ENCODE peak calls at places on chromosomes 3 and 15, in six cellular contexts. One of them, this sample, is unnamed.

GRCh38 chr15:77266708-77267387 is 153.1 kb downstream of the PEAK1 start:
- DNase-seq in IMR-90: peak
- DNase-seq in body of pancreas: no peak
- DNase-seq in transverse colon: no peak
- DNase-seq in breast epithelium: no peak
- DNase-seq in Peyer's patch: no peak
- DNase-seq in this sample: no peak

GRCh38 chr3:129240436-129240835 is 9.0 kb upstream of the COPG1 start:
- DNase-seq in IMR-90: no peak
- DNase-seq in body of pancreas: no peak
- DNase-seq in transverse colon: no peak
- DNase-seq in breast epithelium: no peak
- DNase-seq in Peyer's patch: no peak
- DNase-seq in this sample: no peak

GRCh38 chr3:194476784-194477183 is 10.0 kb downstream of the ATP13A3 start:
- DNase-seq in IMR-90: no peak
- DNase-seq in body of pancreas: no peak
- DNase-seq in transverse colon: peak
- DNase-seq in breast epithelium: no peak
- DNase-seq in Peyer's patch: no peak
- DNase-seq in this sample: no peak

GRCh38 chr3:115624898-115625297 is 1.6 kb downstream of the GAP43 start:
- DNase-seq in IMR-90: no peak
- DNase-seq in body of pancreas: no peak
- DNase-seq in transverse colon: no peak
- DNase-seq in breast epithelium: no peak
- DNase-seq in Peyer's patch: no peak
- DNase-seq in this sample: no peak

GRCh38 chr3:191240432-191240831 is 41.4 kb downstream of the OSTN start:
- DNase-seq in IMR-90: no peak
- DNase-seq in body of pancreas: no peak
- DNase-seq in transverse colon: no peak
- DNase-seq in breast epithelium: no peak
- DNase-seq in Peyer's patch: no peak
- DNase-seq in this sample: no peak

GRCh38 chr3:69248394-69248793 is 126.0 kb upstream of the LMOD3 start:
- DNase-seq in IMR-90: no peak
- DNase-seq in body of pancreas: peak
- DNase-seq in transverse colon: peak
- DNase-seq in breast epithelium: no peak
- DNase-seq in Peyer's patch: no peak
- DNase-seq in this sample: no peak

GRCh38 chr3:139173372-139174108 is 128.8 kb upstream of the PRR23C start:
- DNase-seq in IMR-90: no peak
- DNase-seq in body of pancreas: peak
- DNase-seq in transverse colon: peak
- DNase-seq in breast epithelium: no peak
- DNase-seq in Peyer's patch: no peak
- DNase-seq in this sample: peak

GRCh38 chr3:13890377-13891016 is 10.6 kb upstream of the WNT7A start:
- DNase-seq in IMR-90: no peak
- DNase-seq in body of pancreas: no peak
- DNase-seq in transverse colon: no peak
- DNase-seq in breast epithelium: no peak
- DNase-seq in Peyer's patch: peak
- DNase-seq in this sample: peak

GRCh38 chr3:53154731-53155320 is 6.2 kb upstream of the PRKCD start:
- DNase-seq in IMR-90: no peak
- DNase-seq in body of pancreas: no peak
- DNase-seq in transverse colon: no peak
- DNase-seq in breast epithelium: no peak
- DNase-seq in Peyer's patch: no peak
- DNase-seq in this sample: peak

GRCh38 chr3:129662230-129662629 is 55.8 kb upstream of the PLXND1 start:
- DNase-seq in IMR-90: no peak
- DNase-seq in body of pancreas: no peak
- DNase-seq in transverse colon: no peak
- DNase-seq in breast epithelium: no peak
- DNase-seq in Peyer's patch: no peak
- DNase-seq in this sample: no peak

GRCh38 chr15:52802110-52802509 is 12.0 kb upstream of the ONECUT1 start:
- DNase-seq in IMR-90: no peak
- DNase-seq in body of pancreas: no peak
- DNase-seq in transverse colon: no peak
- DNase-seq in breast epithelium: no peak
- DNase-seq in Peyer's patch: no peak
- DNase-seq in this sample: no peak

GRCh38 chr3:127211118-127212060 is 18.5 kb downstream of the PRR23E start:
- DNase-seq in IMR-90: no peak
- DNase-seq in body of pancreas: no peak
- DNase-seq in transverse colon: no peak
- DNase-seq in breast epithelium: no peak
- DNase-seq in Peyer's patch: no peak
- DNase-seq in this sample: no peak

GRCh38 chr15:76313731-76314130 is 2.5 kb upstream of the ETFA start:
- DNase-seq in IMR-90: no peak
- DNase-seq in body of pancreas: no peak
- DNase-seq in transverse colon: no peak
- DNase-seq in breast epithelium: no peak
- DNase-seq in Peyer's patch: no peak
- DNase-seq in this sample: no peak

GRCh38 chr3:2268779-2269178 is 170.1 kb downstream of the CNTN4 start:
- DNase-seq in IMR-90: no peak
- DNase-seq in body of pancreas: no peak
- DNase-seq in transverse colon: no peak
- DNase-seq in breast epithelium: no peak
- DNase-seq in Peyer's patch: no peak
- DNase-seq in this sample: no peak

GRCh38 chr3:12175137-12175593 is 16.5 kb upstream of the TIMP4 start:
- DNase-seq in IMR-90: peak
- DNase-seq in body of pancreas: no peak
- DNase-seq in transverse colon: no peak
- DNase-seq in breast epithelium: no peak
- DNase-seq in Peyer's patch: no peak
- DNase-seq in this sample: no peak

GRCh38 chr3:55075846-55076245 is 148.0 kb upstream of the LRTM1 start:
- DNase-seq in IMR-90: peak
- DNase-seq in body of pancreas: no peak
- DNase-seq in transverse colon: no peak
- DNase-seq in breast epithelium: no peak
- DNase-seq in Peyer's patch: no peak
- DNase-seq in this sample: no peak

GRCh38 chr3:170745211-170745718 is 124.7 kb downstream of the RPL22L1 start:
- DNase-seq in IMR-90: peak
- DNase-seq in body of pancreas: no peak
- DNase-seq in transverse colon: no peak
- DNase-seq in breast epithelium: no peak
- DNase-seq in Peyer's patch: no peak
- DNase-seq in this sample: no peak

GRCh38 chr3:186150234-186150830 is 41.4 kb upstream of the ETV5 start:
- DNase-seq in IMR-90: no peak
- DNase-seq in body of pancreas: peak
- DNase-seq in transverse colon: no peak
- DNase-seq in breast epithelium: no peak
- DNase-seq in Peyer's patch: no peak
- DNase-seq in this sample: no peak

GRCh38 chr3:10263549-10264363 is 15.5 kb downstream of the TATDN2 start:
- DNase-seq in IMR-90: peak
- DNase-seq in body of pancreas: peak
- DNase-seq in transverse colon: peak
- DNase-seq in breast epithelium: no peak
- DNase-seq in Peyer's patch: peak
- DNase-seq in this sample: peak

GRCh38 chr15:62824111-62824737 is 218.3 kb upstream of the TPM1 start:
- DNase-seq in IMR-90: peak
- DNase-seq in body of pancreas: no peak
- DNase-seq in transverse colon: no peak
- DNase-seq in breast epithelium: no peak
- DNase-seq in Peyer's patch: no peak
- DNase-seq in this sample: no peak

GRCh38 chr15:29128671-29129070 is 141.0 kb downstream of the NSMCE3 start:
- DNase-seq in IMR-90: no peak
- DNase-seq in body of pancreas: no peak
- DNase-seq in transverse colon: no peak
- DNase-seq in breast epithelium: no peak
- DNase-seq in Peyer's patch: no peak
- DNase-seq in this sample: no peak

GRCh38 chr3:197196192-197196591 is 102.2 kb downstream of the DLG1 start:
- DNase-seq in IMR-90: peak
- DNase-seq in body of pancreas: no peak
- DNase-seq in transverse colon: no peak
- DNase-seq in breast epithelium: no peak
- DNase-seq in Peyer's patch: no peak
- DNase-seq in this sample: no peak

GRCh38 chr3:10286596-10287295 is 6.0 kb downstream of the GHRL start:
- DNase-seq in IMR-90: peak
- DNase-seq in body of pancreas: peak
- DNase-seq in transverse colon: no peak
- DNase-seq in breast epithelium: no peak
- DNase-seq in Peyer's patch: no peak
- DNase-seq in this sample: peak

GRCh38 chr15:27059610-27060202 is 88.7 kb downstream of the GABRG3 start:
- DNase-seq in IMR-90: peak
- DNase-seq in body of pancreas: peak
- DNase-seq in transverse colon: no peak
- DNase-seq in breast epithelium: no peak
- DNase-seq in Peyer's patch: no peak
- DNase-seq in this sample: peak

DNA sequence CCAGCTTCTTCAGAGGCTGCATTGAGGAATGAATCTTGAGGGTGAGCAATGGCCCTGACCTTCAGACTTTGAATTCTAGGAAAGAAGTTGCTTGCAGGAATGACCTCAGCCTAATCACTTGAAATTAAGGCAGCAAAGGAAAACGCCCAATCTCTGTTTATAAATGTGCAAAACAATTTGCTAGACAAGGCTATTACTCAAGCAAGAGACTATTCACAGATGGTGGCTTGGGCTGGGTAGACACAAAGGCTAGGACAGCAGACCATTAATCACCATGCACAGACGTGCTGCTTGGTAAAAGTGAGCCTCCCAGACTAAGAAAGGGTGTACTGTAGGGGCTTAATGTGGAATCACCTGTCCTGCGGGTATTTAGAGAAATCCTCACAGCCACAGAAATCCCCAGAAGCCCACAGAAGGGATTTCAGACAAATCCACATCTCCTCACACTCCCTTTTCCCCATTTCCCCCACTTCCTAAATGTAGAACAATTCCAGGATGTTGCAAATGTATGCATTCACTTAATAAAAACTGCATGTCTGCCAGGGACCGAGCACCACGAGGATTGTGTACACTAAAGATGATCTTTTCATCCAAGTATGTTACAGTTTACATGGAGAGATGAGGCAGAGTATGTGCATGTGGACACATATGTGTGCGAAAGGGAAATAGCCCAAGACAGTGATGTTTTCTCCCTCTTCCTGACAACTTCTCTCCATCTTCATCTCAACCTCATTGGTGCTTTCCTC is 259.5 kb downstream of the THSD4 start:
- DNase-seq in IMR-90: peak
- DNase-seq in body of pancreas: no peak
- DNase-seq in transverse colon: peak
- DNase-seq in breast epithelium: no peak
- DNase-seq in Peyer's patch: no peak
- DNase-seq in this sample: no peak
- H3K27ac ChIP-seq in IMR-90: peak
- H3K27ac ChIP-seq in body of pancreas: no peak
- H3K27ac ChIP-seq in transverse colon: peak
- H3K27ac ChIP-seq in breast epithelium: no peak
- H3K27ac ChIP-seq in Peyer's patch: peak
- H3K27ac ChIP-seq in this sample: no peak

DNA sequence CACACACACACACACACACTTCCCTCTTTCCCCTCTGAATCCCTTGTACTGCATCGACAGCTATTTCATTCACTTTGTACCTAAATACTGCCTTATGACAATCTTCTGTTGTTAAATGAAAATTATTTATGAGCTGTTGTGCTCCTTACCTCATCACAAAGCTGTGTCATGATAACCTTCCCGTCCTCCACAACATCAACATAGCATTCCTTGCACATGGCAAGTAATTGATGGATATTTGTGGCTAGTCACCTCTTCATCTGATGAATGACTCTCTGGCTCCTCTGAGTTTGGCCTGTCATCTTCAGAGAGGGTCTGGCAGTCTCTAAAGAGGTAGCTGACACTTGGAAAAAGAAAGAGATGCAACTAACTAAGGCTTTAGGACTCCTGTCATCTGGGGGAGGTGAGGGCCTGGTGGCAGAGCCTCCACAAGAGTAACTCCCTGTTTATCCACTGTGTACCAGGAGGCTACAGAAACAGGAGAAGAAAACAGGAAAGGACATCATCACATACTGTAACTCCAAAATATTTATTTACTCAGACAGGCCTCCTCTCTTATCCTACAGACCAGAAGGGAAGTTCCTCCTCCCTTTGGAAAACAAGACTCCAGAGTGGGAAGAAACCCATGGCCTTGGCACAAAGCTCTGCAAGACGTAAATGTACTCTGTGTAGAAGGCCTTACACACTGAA is 40.3 kb upstream of the AKAP13 start:
- DNase-seq in IMR-90: peak
- DNase-seq in body of pancreas: no peak
- DNase-seq in transverse colon: no peak
- DNase-seq in breast epithelium: no peak
- DNase-seq in Peyer's patch: no peak
- DNase-seq in this sample: no peak
- TF ChIP-seq POLR2A in IMR-90: no peak
- TF ChIP-seq POLR2A in body of pancreas: no peak
- TF ChIP-seq POLR2A in transverse colon: no peak
- TF ChIP-seq POLR2A in breast epithelium: no peak
- TF ChIP-seq POLR2A in Peyer's patch: no peak
- TF ChIP-seq POLR2A in this sample: no peak

GRCh38 chr3:112351823-112352222 is 18.9 kb downstream of the CD200 start:
- DNase-seq in IMR-90: no peak
- DNase-seq in body of pancreas: no peak
- DNase-seq in transverse colon: no peak
- DNase-seq in breast epithelium: no peak
- DNase-seq in Peyer's patch: no peak
- DNase-seq in this sample: no peak

GRCh38 chr3:112357888-112358287 is 24.9 kb downstream of the CD200 start:
- DNase-seq in IMR-90: no peak
- DNase-seq in body of pancreas: no peak
- DNase-seq in transverse colon: no peak
- DNase-seq in breast epithelium: no peak
- DNase-seq in Peyer's patch: no peak
- DNase-seq in this sample: no peak

GRCh38 chr3:112352720-112353119 is 19.8 kb downstream of the CD200 start:
- DNase-seq in IMR-90: no peak
- DNase-seq in body of pancreas: no peak
- DNase-seq in transverse colon: no peak
- DNase-seq in breast epithelium: no peak
- DNase-seq in Peyer's patch: no peak
- DNase-seq in this sample: no peak

GRCh38 chr3:112353365-112353764 is 20.4 kb downstream of the CD200 start:
- DNase-seq in IMR-90: no peak
- DNase-seq in body of pancreas: no peak
- DNase-seq in transverse colon: no peak
- DNase-seq in breast epithelium: no peak
- DNase-seq in Peyer's patch: no peak
- DNase-seq in this sample: no peak

GRCh38 chr3:112354642-112355333 is 21.8 kb downstream of the CD200 start:
- DNase-seq in IMR-90: no peak
- DNase-seq in body of pancreas: no peak
- DNase-seq in transverse colon: no peak
- DNase-seq in breast epithelium: no peak
- DNase-seq in Peyer's patch: no peak
- DNase-seq in this sample: no peak
- H3K27ac ChIP-seq in IMR-90: no peak
- H3K27ac ChIP-seq in body of pancreas: no peak
- H3K27ac ChIP-seq in transverse colon: no peak
- H3K27ac ChIP-seq in breast epithelium: no peak
- H3K27ac ChIP-seq in Peyer's patch: no peak
- H3K27ac ChIP-seq in this sample: peak

GRCh38 chr15:68256675-68257450 is 20.7 kb upstream of the FEM1B start:
- DNase-seq in IMR-90: peak
- DNase-seq in body of pancreas: peak
- DNase-seq in transverse colon: peak
- DNase-seq in breast epithelium: peak
- DNase-seq in Peyer's patch: peak
- DNase-seq in this sample: peak
- TF ChIP-seq POLR2A in IMR-90: no peak
- TF ChIP-seq POLR2A in body of pancreas: peak
- TF ChIP-seq POLR2A in transverse colon: peak
- TF ChIP-seq POLR2A in breast epithelium: peak
- TF ChIP-seq POLR2A in Peyer's patch: peak
- TF ChIP-seq POLR2A in this sample: peak